ENCODE peak calls at places on chromosomes 12 and 14, in nine cellular contexts. I is astrocyte, Z is GM12864, M is tibial artery, C is body of pancreas, P is transverse colon, G is H1, Y is dorsolateral prefrontal cortex, R is astrocyte of the spinal cord. D is an unnamed sample.

GRCh38 chr12:45986646-45987338 is 3.6 kb downstream of the SCAF11 start:
- DNase-seq in I (no peak), Z (no peak), M (no peak), C (no peak), P (no peak), G (no peak), Y (no peak), R (no peak), D (no peak)

GRCh38 chr14:41830679-41831078 is 224.0 kb downstream of the LRFN5 start:
- DNase-seq in I (peak), Z (no peak), M (no peak), C (no peak), P (no peak), G (no peak), Y (no peak), R (peak), D (peak)

GRCh38 chr12:94801736-94802135 is 151.4 kb upstream of the TMCC3 start:
- DNase-seq in I (no peak), Z (no peak), M (no peak), C (no peak), P (no peak), G (no peak), Y (no peak), R (no peak), D (no peak)

GRCh38 chr14:64795921-64796320 is 83.8 kb downstream of the SPTB start:
- DNase-seq in I (no peak), Z (no peak), M (no peak), C (no peak), P (no peak), G (no peak), Y (no peak), R (no peak), D (no peak)

GRCh38 chr12:132163041-132163910 is 19.0 kb downstream of the NOC4L start:
- DNase-seq in I (no peak), Z (no peak), M (no peak), C (no peak), P (no peak), G (no peak), Y (no peak), R (no peak), D (no peak)

GRCh38 chr14:104393199-104393897 is 186.2 kb upstream of the C14orf180 start:
- DNase-seq in I (no peak), Z (no peak), M (peak), C (no peak), P (no peak), G (no peak), Y (no peak), R (no peak), D (no peak)

GRCh38 chr12:89846473-89846872 is 137.8 kb upstream of the ATP2B1 start:
- DNase-seq in I (no peak), Z (no peak), M (no peak), C (no peak), P (no peak), G (no peak), Y (no peak), R (no peak), D (no peak)

GRCh38 chr12:6952121-6952859 is 1.1 kb downstream of the PTPN6 start:
- DNase-seq in I (no peak), Z (no peak), M (no peak), C (no peak), P (no peak), G (no peak), Y (no peak), R (no peak), D (no peak)

GRCh38 chr12:52865090-52865944 is 16.5 kb upstream of the KRT78 start:
- DNase-seq in I (peak), Z (no peak), M (no peak), C (peak), P (peak), G (peak), Y (no peak), R (peak), D (peak)

GRCh38 chr12:122730215-122731014 is at the start of gene HCAR1:
- DNase-seq in I (no peak), Z (no peak), M (peak), C (no peak), P (no peak), G (no peak), Y (no peak), R (peak), D (peak)

GRCh38 chr12:57993834-57994233 is 52.5 kb downstream of the ATP23 start:
- DNase-seq in I (no peak), Z (no peak), M (no peak), C (no peak), P (no peak), G (no peak), Y (no peak), R (no peak), D (no peak)
- H3K4me3 ChIP-seq in I (no peak), Z (no peak), M (no peak), C (no peak), P (no peak), G (no peak), Y (no peak), R (no peak), D (no peak)

GRCh38 chr12:58106185-58106584 is 164.8 kb downstream of the ATP23 start:
- DNase-seq in I (no peak), Z (no peak), M (no peak), C (no peak), P (no peak), G (no peak), Y (no peak), R (no peak), D (no peak)

GRCh38 chr12:58104443-58104842 is 163.1 kb downstream of the ATP23 start:
- DNase-seq in I (no peak), Z (no peak), M (no peak), C (no peak), P (no peak), G (no peak), Y (no peak), R (no peak), D (no peak)

GRCh38 chr12:58099476-58099875 is 158.1 kb downstream of the ATP23 start:
- DNase-seq in I (no peak), Z (no peak), M (no peak), C (no peak), P (no peak), G (no peak), Y (no peak), R (no peak), D (peak)

DNA sequence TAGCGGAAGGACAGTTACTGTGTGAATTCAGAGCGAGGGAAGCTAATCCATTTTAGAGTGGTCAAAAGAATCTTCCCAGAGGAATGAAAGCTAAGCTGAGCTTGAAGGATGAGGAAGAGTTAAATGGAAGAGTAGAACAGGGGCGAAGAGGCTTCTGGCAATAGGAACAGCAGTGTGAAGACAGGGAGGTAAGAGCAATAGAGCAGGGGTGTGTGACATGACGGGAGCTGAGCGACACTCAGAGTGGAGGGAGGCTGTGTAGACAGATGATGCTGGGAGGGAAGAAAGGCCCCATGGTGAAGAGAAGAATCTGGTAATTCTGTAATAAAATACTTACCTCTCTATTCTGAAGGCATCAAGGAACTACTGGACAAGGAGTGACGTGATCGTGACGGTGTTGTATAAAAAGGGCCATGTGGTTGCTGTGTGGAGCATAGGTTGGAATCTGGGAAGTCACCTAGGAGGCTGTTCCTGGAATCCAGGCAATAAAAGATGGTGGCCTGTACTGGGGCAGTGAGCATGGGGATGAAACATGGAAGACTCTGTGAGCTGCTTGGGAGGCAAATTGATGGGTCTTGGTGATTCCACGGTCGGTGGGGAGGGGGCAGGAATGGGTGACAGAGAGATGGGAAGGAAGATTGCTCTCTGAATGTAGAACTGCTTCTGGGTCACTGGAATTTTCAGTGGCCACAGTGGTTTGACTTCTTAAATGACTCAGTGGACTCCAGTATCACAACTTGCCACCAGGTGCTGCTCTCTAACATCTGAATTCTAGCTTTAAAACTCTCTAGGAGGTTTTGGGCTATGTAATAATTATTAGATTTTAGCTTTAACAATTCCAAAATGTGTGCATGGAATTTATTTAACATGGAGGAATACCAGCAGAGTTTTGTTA is 164.1 kb downstream of the ATP23 start:
- DNase-seq in I (peak), Z (no peak), M (no peak), C (no peak), P (no peak), G (no peak), Y (no peak), R (peak), D (peak)
- TF ChIP-seq CTCF in I (peak), Z (peak), M (no peak), C (no peak), P (no peak), G (peak), Y (peak), R (peak), D (peak)

GRCh38 chr12:54299515-54300266 is 1.1 kb downstream of the NFE2 start:
- DNase-seq in I (no peak), Z (no peak), M (no peak), C (no peak), P (no peak), G (no peak), Y (no peak), R (no peak), D (no peak)

GRCh38 chr12:54294914-54295566 is 5.8 kb downstream of the NFE2 start:
- DNase-seq in I (no peak), Z (no peak), M (no peak), C (no peak), P (no peak), G (no peak), Y (no peak), R (no peak), D (no peak)

GRCh38 chr12:54294152-54294913 is 6.5 kb downstream of the NFE2 start:
- DNase-seq in I (no peak), Z (no peak), M (no peak), C (peak), P (peak), G (peak), Y (peak), R (no peak), D (peak)

GRCh38 chr12:54298904-54299303 is 1.9 kb downstream of the NFE2 start:
- DNase-seq in I (no peak), Z (no peak), M (no peak), C (no peak), P (no peak), G (no peak), Y (no peak), R (no peak), D (no peak)

DNA sequence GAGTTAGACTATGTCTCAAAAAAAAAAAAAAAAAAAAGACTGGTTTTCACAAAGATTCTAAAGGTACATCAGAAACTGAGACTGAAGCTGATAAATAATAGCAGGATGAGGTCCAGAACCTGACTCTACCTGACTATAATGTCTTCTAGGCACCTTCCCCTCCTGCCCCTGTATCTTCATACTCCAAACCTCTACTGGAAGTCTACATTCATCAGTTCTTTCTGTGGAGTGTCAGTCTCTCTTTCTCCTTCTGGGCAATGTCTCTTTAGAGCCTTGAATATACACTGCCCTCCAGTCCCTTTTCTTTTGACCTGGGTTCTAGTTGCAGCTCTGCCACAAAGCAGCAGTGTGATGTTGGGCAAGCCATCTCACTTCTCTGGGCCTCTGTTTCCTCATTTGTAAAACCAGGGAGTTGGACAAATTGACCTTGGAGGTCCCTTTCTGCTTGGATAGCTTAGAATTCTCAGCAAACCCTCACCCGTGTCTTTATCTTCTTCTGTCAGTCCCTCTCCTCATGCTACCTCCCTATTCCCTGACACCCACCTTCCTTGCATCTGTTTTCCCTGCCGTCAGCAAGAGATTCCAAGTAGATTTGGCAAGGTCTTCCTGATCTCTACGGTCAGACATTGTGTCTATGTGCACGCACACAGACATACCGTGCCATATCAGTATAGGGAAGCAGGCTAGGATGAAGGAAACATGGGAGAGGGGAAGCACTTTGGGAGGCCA is 4.3 kb downstream of the NFE2 start:
- DNase-seq in I (no peak), Z (no peak), M (no peak), C (no peak), P (no peak), G (no peak), Y (no peak), R (no peak), D (no peak)
- H3K4me3 ChIP-seq in I (no peak), Z (no peak), M (no peak), C (no peak), P (no peak), G (no peak), Y (no peak), R (no peak), D (no peak)

DNA sequence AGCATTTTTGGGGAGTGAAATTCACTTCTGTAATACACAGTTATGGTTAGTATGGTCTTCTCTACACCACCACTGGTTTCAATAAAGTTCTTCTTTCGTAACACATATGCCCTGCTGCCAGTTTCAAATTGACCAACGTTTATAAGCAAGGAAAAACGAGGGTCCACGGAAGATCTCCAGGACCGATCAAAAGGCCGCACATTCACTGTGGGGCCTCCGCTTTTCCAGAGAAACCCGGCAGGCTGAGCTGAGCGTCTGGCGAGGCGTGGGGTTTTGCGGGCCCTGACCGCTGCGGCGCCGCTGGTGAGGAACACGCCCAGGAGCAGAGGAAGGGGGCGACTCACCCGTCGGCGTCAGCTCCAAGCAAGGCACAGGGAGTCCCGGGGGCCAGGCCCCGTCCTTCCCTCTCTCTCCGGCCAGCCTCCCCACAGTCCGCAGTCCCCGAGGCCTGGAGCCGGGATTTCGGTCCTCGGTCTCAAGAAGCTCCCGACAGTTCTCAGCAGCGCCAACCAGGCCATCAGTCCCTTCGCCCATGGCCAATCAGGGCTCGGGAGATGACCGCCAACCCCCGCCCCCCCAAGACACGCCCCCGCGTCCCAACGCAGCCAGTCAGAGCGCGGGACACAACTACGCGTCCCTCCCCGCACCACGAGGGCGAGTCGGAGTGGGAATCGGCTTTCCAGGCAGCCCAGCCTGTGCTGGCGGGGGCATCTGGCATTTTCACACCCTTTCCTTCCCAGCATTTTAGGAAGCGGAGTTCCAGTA is at the start of gene MTERF2:
- DNase-seq in I (peak), Z (peak), M (peak), C (peak), P (peak), G (peak), Y (peak), R (peak), D (peak)
- TF ChIP-seq CTCF in I (no peak), Z (no peak), M (no peak), C (no peak), P (peak), G (no peak), Y (peak), R (no peak), D (peak)

GRCh38 chr12:2691340-2692111 is 103.2 kb upstream of the FKBP4 start:
- DNase-seq in I (no peak), Z (peak), M (no peak), C (no peak), P (peak), G (peak), Y (no peak), R (no peak), D (no peak)

GRCh38 chr12:2691001-2691339 is 103.8 kb upstream of the FKBP4 start:
- DNase-seq in I (peak), Z (no peak), M (no peak), C (no peak), P (peak), G (no peak), Y (no peak), R (peak), D (peak)

GRCh38 chr12:2689879-2690278 is 104.9 kb upstream of the FKBP4 start:
- DNase-seq in I (no peak), Z (no peak), M (no peak), C (no peak), P (no peak), G (peak), Y (no peak), R (no peak), D (no peak)

GRCh38 chr12:2689393-2689792 is 105.4 kb upstream of the FKBP4 start:
- DNase-seq in I (no peak), Z (no peak), M (no peak), C (no peak), P (no peak), G (no peak), Y (no peak), R (no peak), D (no peak)

DNA sequence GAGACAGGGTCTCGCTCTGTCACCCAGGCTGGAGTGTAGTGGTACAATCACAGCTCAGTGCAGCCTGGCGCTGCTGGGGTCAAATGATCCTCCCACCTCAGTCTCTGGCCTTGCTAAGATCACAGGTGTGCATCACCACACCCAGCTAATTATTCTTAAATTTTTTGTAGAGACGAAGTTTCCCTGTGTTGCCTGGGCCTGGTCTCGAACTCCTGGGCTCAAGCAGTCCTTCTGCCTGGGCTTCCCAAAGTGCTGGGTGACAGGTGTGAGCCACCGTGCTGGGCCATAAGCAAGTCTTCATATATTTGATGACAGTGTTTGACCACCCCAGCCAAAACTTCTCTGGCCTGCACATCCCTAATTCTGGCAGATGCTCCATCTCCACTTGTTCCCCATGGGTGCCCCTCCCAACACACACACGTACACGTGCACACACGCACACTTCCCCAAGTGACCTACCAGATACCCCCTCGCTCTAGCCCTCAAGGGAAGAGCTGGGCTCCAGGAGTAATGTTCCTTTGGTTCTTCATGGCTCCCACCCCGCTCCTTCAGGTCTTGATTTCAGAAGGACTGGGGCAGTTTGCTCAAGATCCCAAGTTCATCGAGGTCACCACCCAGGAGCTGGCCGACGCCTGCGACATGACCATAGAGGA is 104.3 kb upstream of the FKBP4 start:
- DNase-seq in I (no peak), Z (no peak), M (no peak), C (no peak), P (no peak), G (no peak), Y (no peak), R (no peak), D (no peak)
- H3K4me3 ChIP-seq in I (peak), Z (no peak), M (no peak), C (no peak), P (no peak), G (peak), Y (peak), R (no peak), D (no peak)

DNA sequence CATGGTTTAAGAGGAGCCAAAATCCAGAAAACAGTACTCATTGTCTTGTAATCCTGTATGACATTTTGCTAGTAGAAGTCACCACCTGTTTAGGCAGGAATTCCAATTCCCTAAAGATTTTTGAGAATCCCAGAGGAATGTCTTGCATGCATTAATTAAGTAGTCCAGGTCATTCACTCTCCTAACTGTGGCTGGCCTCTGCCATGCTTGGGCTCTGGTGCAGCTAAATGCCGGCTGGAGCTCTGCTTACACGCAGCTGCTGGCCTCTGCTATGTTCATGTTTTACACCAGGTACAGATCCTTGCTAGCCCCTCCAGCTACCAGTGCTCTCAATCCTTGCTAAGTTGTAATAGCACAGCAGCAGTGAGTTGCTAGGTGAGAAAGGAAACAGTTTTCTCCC is 16.3 kb upstream of the HIF1A start:
- DNase-seq in I (peak), Z (no peak), M (no peak), C (no peak), P (no peak), G (no peak), Y (no peak), R (peak), D (no peak)
- TF ChIP-seq CTCF in I (no peak), Z (no peak), M (no peak), C (no peak), P (no peak), G (no peak), Y (no peak), R (no peak), D (no peak)

GRCh38 chr12:104643093-104643646 is 186.4 kb downstream of the CHST11 start:
- DNase-seq in I (no peak), Z (peak), M (no peak), C (no peak), P (no peak), G (no peak), Y (no peak), R (no peak), D (no peak)
- H3K4me3 ChIP-seq in I (no peak), Z (no peak), M (no peak), C (no peak), P (no peak), G (no peak), Y (no peak), R (no peak), D (no peak)

GRCh38 chr12:47029903-47030302 is 49.5 kb upstream of the PCED1B start:
- DNase-seq in I (no peak), Z (no peak), M (no peak), C (no peak), P (no peak), G (no peak), Y (no peak), R (no peak), D (no peak)

GRCh38 chr12:47033797-47034555 is 45.4 kb upstream of the PCED1B start:
- DNase-seq in I (peak), Z (no peak), M (no peak), C (no peak), P (no peak), G (no peak), Y (no peak), R (peak), D (no peak)

GRCh38 chr12:47034661-47035060 is 44.8 kb upstream of the PCED1B start:
- DNase-seq in I (peak), Z (no peak), M (no peak), C (no peak), P (no peak), G (no peak), Y (no peak), R (peak), D (peak)

GRCh38 chr12:47033081-47033480 is 46.3 kb upstream of the PCED1B start:
- DNase-seq in I (no peak), Z (no peak), M (peak), C (peak), P (peak), G (no peak), Y (no peak), R (no peak), D (peak)

GRCh38 chr12:47032644-47033043 is 46.8 kb upstream of the PCED1B start:
- DNase-seq in I (peak), Z (peak), M (no peak), C (no peak), P (no peak), G (no peak), Y (no peak), R (peak), D (peak)
- TF ChIP-seq CTCF in I (peak), Z (peak), M (peak), C (peak), P (peak), G (peak), Y (peak), R (peak), D (peak)

GRCh38 chr14:90281766-90282165 is 25.4 kb downstream of the PSMC1 start:
- DNase-seq in I (peak), Z (no peak), M (no peak), C (no peak), P (no peak), G (no peak), Y (no peak), R (no peak), D (no peak)
- H3K4me3 ChIP-seq in I (no peak), Z (no peak), M (no peak), C (no peak), P (no peak), G (no peak), Y (no peak), R (no peak), D (no peak)